ENCODE peak calls at places on chromosomes 12 and 14, in nine cellular contexts. H is fibroblast of lung; P is T follicular helper cell; D is heart left ventricle; N is effector memory CD8-positive, alpha-beta T cell; Q is CD8-positive, alpha-beta memory T cell; L is NCI-H748 treated with DMSO at 0.1 percent for 48 hours; S is left cardiac atrium; G is cardiac fibroblast. F is an unnamed sample.

GRCh38 chr14:94560291-94560665 is 964 bp upstream of the SERPINA4 start:
- DNase-seq in H (no peak), P (no peak), D (no peak), N (no peak), Q (no peak), L (no peak), S (no peak), G (no peak), F (no peak)

GRCh38 chr14:75781096-75781495 is 120.0 kb downstream of the TTLL5 start:
- DNase-seq in H (no peak), P (no peak), D (no peak), N (no peak), Q (no peak), L (no peak), S (no peak), G (no peak), F (no peak)

GRCh38 chr12:68798880-68799229 is 9.1 kb upstream of the MDM2 start:
- DNase-seq in H (no peak), P (no peak), D (no peak), N (no peak), Q (no peak), L (no peak), S (no peak), G (no peak), F (no peak)

GRCh38 chr12:3315201-3315661 is 175.8 kb upstream of the PRMT8 start:
- DNase-seq in H (peak; percentile 86), P (no peak), D (peak; percentile 73), N (no peak), Q (no peak), L (peak; percentile 83), S (peak; percentile 75), G (peak; percentile 67), F (no peak)

GRCh38 chr14:54330876-54331275 is 65.9 kb upstream of the CDKN3 start:
- DNase-seq in H (no peak), P (no peak), D (no peak), N (no peak), Q (no peak), L (no peak), S (no peak), G (no peak), F (no peak)

GRCh38 chr12:3527181-3527580 is 36.2 kb downstream of the PRMT8 start:
- DNase-seq in H (peak; percentile 64), P (no peak), D (no peak), N (no peak), Q (no peak), L (no peak), S (no peak), G (peak; percentile 47), F (no peak)

GRCh38 chr12:10358969-10359368 is 30.9 kb downstream of the KLRK1 start:
- DNase-seq in H (no peak), P (no peak), D (no peak), N (no peak), Q (no peak), L (no peak), S (no peak), G (no peak), F (no peak)

GRCh38 chr12:62466596-62467411 is at the start of gene MON2:
- DNase-seq in H (peak; percentile 77), P (peak; percentile 76), D (peak; percentile 93), N (peak; percentile 84), Q (peak; percentile 85), L (peak; percentile 63), S (peak; percentile 94), G (peak; percentile 88), F (peak; percentile 92)

GRCh38 chr12:89645434-89645833 is 63.2 kb downstream of the ATP2B1 start:
- DNase-seq in H (no peak), P (no peak), D (no peak), N (no peak), Q (no peak), L (no peak), S (no peak), G (no peak), F (no peak)

GRCh38 chr12:108484431-108484830 is 30.6 kb upstream of the FICD start:
- DNase-seq in H (no peak), P (no peak), D (no peak), N (no peak), Q (no peak), L (no peak), S (no peak), G (no peak), F (no peak)

GRCh38 chr14:72503271-72503670 is 390.6 kb downstream of the DPF3 start:
- DNase-seq in H (no peak), P (no peak), D (no peak), N (no peak), Q (no peak), L (no peak), S (no peak), G (no peak), F (no peak)

GRCh38 chr12:28027328-28027727 is 54.8 kb upstream of the PTHLH start:
- DNase-seq in H (peak; percentile 62), P (no peak), D (no peak), N (no peak), Q (no peak), L (no peak), S (no peak), G (peak; percentile 50), F (no peak)

GRCh38 chr14:74898083-74898482 is 16.4 kb downstream of the DLST start:
- DNase-seq in H (no peak), P (no peak), D (no peak), N (no peak), Q (no peak), L (no peak), S (no peak), G (no peak), F (no peak)

GRCh38 chr12:32566663-32567634 is 112.2 kb upstream of the DNM1L start:
- DNase-seq in H (no peak), P (no peak), D (no peak), N (no peak), Q (no peak), L (no peak), S (no peak), G (no peak), F (no peak)

GRCh38 chr12:85828576-85828975 is 7.6 kb downstream of the RASSF9 start:
- DNase-seq in H (no peak), P (no peak), D (no peak), N (no peak), Q (no peak), L (no peak), S (no peak), G (no peak), F (no peak)

GRCh38 chr12:30982413-30982812 is 55.9 kb downstream of the TSPAN11 start:
- DNase-seq in H (no peak), P (no peak), D (no peak), N (no peak), Q (no peak), L (no peak), S (no peak), G (no peak), F (no peak)

GRCh38 chr14:82641050-82641540 is 1107.4 kb upstream of the SEL1L start:
- DNase-seq in H (peak; percentile 53), P (no peak), D (no peak), N (no peak), Q (no peak), L (no peak), S (no peak), G (no peak), F (no peak)

GRCh38 chr12:93186621-93187020 is 191.1 kb upstream of the NUDT4 start:
- DNase-seq in H (no peak), P (no peak), D (no peak), N (no peak), Q (no peak), L (no peak), S (no peak), G (no peak), F (no peak)

GRCh38 chr14:33647385-33647786 is 303.5 kb downstream of the EGLN3 start:
- DNase-seq in H (peak; percentile 96), P (no peak), D (no peak), N (no peak), Q (no peak), L (no peak), S (no peak), G (peak; percentile 91), F (no peak)

GRCh38 chr12:57864811-57865751 is 18.6 kb upstream of the CTDSP2 start:
- DNase-seq in H (peak; percentile 81), P (no peak), D (peak; percentile 88), N (no peak), Q (no peak), L (no peak), S (peak; percentile 87), G (peak; percentile 93), F (peak; percentile 33)

GRCh38 chr12:28558232-28558631 is 368.0 kb downstream of the CCDC91 start:
- DNase-seq in H (no peak), P (no peak), D (no peak), N (no peak), Q (no peak), L (no peak), S (no peak), G (no peak), F (no peak)

GRCh38 chr14:25048170-25049126 is 1.5 kb downstream of the STXBP6 start:
- DNase-seq in H (peak; percentile 76), P (no peak), D (peak; percentile 70), N (no peak), Q (no peak), L (no peak), S (peak; percentile 61), G (peak; percentile 84), F (no peak)

GRCh38 chr14:39762576-39763401 is 330.6 kb upstream of the FBXO33 start:
- DNase-seq in H (no peak), P (no peak), D (no peak), N (no peak), Q (no peak), L (no peak), S (no peak), G (no peak), F (no peak)

GRCh38 chr12:75820848-75821578 is 210.6 kb downstream of the PHLDA1 start:
- DNase-seq in H (peak; percentile 100), P (no peak), D (peak; percentile 55), N (no peak), Q (no peak), L (no peak), S (peak; percentile 36), G (peak; percentile 76), F (no peak)

GRCh38 chr14:55399912-55400311 is 11.7 kb downstream of the ATG14 start:
- DNase-seq in H (peak; percentile 28), P (no peak), D (no peak), N (no peak), Q (no peak), L (no peak), S (no peak), G (no peak), F (no peak)

GRCh38 chr14:32896979-32897723 is 41.5 kb upstream of the NPAS3 start:
- DNase-seq in H (peak; percentile 66), P (no peak), D (no peak), N (no peak), Q (no peak), L (no peak), S (no peak), G (peak; percentile 22), F (no peak)

GRCh38 chr14:21025374-21026151 is 702 bp upstream of the NDRG2 start:
- DNase-seq in H (no peak), P (no peak), D (peak; percentile 92), N (no peak), Q (no peak), L (no peak), S (peak; percentile 82), G (peak; percentile 22), F (no peak)

F was measured in GM19239.